ENCODE peak calls at places on chromosome 12, in six cellular contexts. One of them, this sample, is unnamed.
A peak's percentile ranks its signal among the peaks of the same experiment; 100 is the strongest.

GRCh38 chr12:104219908-104220404 is 4.4 kb downstream of the TXNRD1 start:
- DNase-seq in globus pallidus: no peak
- DNase-seq in mesendoderm: peak; percentile 88
- DNase-seq in CD8-positive, alpha-beta T cell: peak; percentile 45
- DNase-seq in NCI-H2171: peak; percentile 31
- DNase-seq in H4: peak; percentile 90
- DNase-seq in this sample: peak; percentile 13

GRCh38 chr12:11830298-11830937 is 180.9 kb downstream of the ETV6 start:
- DNase-seq in globus pallidus: no peak
- DNase-seq in H4: no peak
- DNase-seq in NCI-H2171: no peak
- DNase-seq in mesendoderm: no peak
- DNase-seq in CD8-positive, alpha-beta T cell: no peak
- DNase-seq in this sample: no peak

GRCh38 chr12:46438719-46439319 is 66.2 kb upstream of the SLC38A2 start:
- DNase-seq in mesendoderm: no peak
- DNase-seq in H4: no peak
- DNase-seq in NCI-H2171: no peak
- DNase-seq in globus pallidus: no peak
- DNase-seq in CD8-positive, alpha-beta T cell: no peak
- DNase-seq in this sample: no peak

GRCh38 chr12:129119537-129119936 is 266.3 kb downstream of the GLT1D1 start:
- DNase-seq in NCI-H2171: no peak
- DNase-seq in mesendoderm: peak; percentile 39
- DNase-seq in H4: no peak
- DNase-seq in CD8-positive, alpha-beta T cell: no peak
- DNase-seq in globus pallidus: no peak
- DNase-seq in this sample: no peak

GRCh38 chr12:130832561-130833209 is 6.4 kb downstream of the STX2 start:
- DNase-seq in globus pallidus: peak; percentile 62
- DNase-seq in CD8-positive, alpha-beta T cell: no peak
- DNase-seq in H4: no peak
- DNase-seq in mesendoderm: no peak
- DNase-seq in NCI-H2171: no peak
- DNase-seq in this sample: no peak

GRCh38 chr12:593396-593976 is 69.8 kb downstream of the NINJ2 start:
- DNase-seq in globus pallidus: no peak
- DNase-seq in CD8-positive, alpha-beta T cell: no peak
- DNase-seq in mesendoderm: no peak
- DNase-seq in NCI-H2171: no peak
- DNase-seq in H4: no peak
- DNase-seq in this sample: no peak

GRCh38 chr12:93896427-93896826 is 219.3 kb downstream of the CRADD start:
- DNase-seq in CD8-positive, alpha-beta T cell: no peak
- DNase-seq in globus pallidus: no peak
- DNase-seq in NCI-H2171: no peak
- DNase-seq in mesendoderm: peak; percentile 33
- DNase-seq in H4: no peak
- DNase-seq in this sample: no peak

GRCh38 chr12:78586790-78587189 is 277.8 kb upstream of the SYT1 start:
- DNase-seq in globus pallidus: no peak
- DNase-seq in H4: no peak
- DNase-seq in mesendoderm: no peak
- DNase-seq in CD8-positive, alpha-beta T cell: no peak
- DNase-seq in NCI-H2171: no peak
- DNase-seq in this sample: no peak

GRCh38 chr12:52942914-52943207 is 6.1 kb upstream of the KRT18 start:
- DNase-seq in mesendoderm: peak; percentile 40
- DNase-seq in NCI-H2171: no peak
- DNase-seq in CD8-positive, alpha-beta T cell: no peak
- DNase-seq in H4: no peak
- DNase-seq in globus pallidus: no peak
- DNase-seq in this sample: no peak

GRCh38 chr12:119910586-119910985 is 33.5 kb upstream of the CIT start:
- DNase-seq in NCI-H2171: no peak
- DNase-seq in CD8-positive, alpha-beta T cell: no peak
- DNase-seq in globus pallidus: no peak
- DNase-seq in mesendoderm: no peak
- DNase-seq in H4: no peak
- DNase-seq in this sample: no peak

GRCh38 chr12:25337916-25338315 is 87.2 kb upstream of the KRAS start:
- DNase-seq in H4: no peak
- DNase-seq in mesendoderm: no peak
- DNase-seq in NCI-H2171: no peak
- DNase-seq in CD8-positive, alpha-beta T cell: no peak
- DNase-seq in globus pallidus: no peak
- DNase-seq in this sample: no peak

GRCh38 chr12:52199294-52199920 is 7.6 kb upstream of the KRT80 start:
- DNase-seq in mesendoderm: no peak
- DNase-seq in H4: no peak
- DNase-seq in NCI-H2171: no peak
- DNase-seq in CD8-positive, alpha-beta T cell: no peak
- DNase-seq in globus pallidus: no peak
- DNase-seq in this sample: no peak

GRCh38 chr12:116525418-116526001 is 33.7 kb upstream of the MAP1LC3B2 start:
- DNase-seq in NCI-H2171: no peak
- DNase-seq in H4: peak; percentile 24
- DNase-seq in CD8-positive, alpha-beta T cell: no peak
- DNase-seq in globus pallidus: no peak
- DNase-seq in mesendoderm: peak; percentile 86
- DNase-seq in this sample: no peak